ENCODE peak calls at places on chromosome 5, in nine cellular contexts. One of them, this sample, is unnamed.

GRCh38 chr5:132480546-132481242 is 9.9 kb downstream of the IRF1 start:
- DNase-seq in lower leg skin: no peak
- DNase-seq in IMR-90: no peak
- DNase-seq in heart right ventricle: no peak
- DNase-seq in sigmoid colon: peak; percentile 42
- DNase-seq in HL-60: no peak
- DNase-seq in brain microvascular endothelial cell: no peak
- DNase-seq in AG04450: no peak
- DNase-seq in A549: no peak
- DNase-seq in this sample: no peak

GRCh38 chr5:59873113-59873512 is 20.4 kb downstream of the PDE4D start:
- DNase-seq in lower leg skin: no peak
- DNase-seq in IMR-90: peak; percentile 74
- DNase-seq in heart right ventricle: no peak
- DNase-seq in sigmoid colon: no peak
- DNase-seq in HL-60: no peak
- DNase-seq in brain microvascular endothelial cell: peak; percentile 75
- DNase-seq in AG04450: peak; percentile 10
- DNase-seq in A549: peak; percentile 28
- DNase-seq in this sample: peak; percentile 90

GRCh38 chr5:98454407-98454806 is 319.1 kb upstream of the RGMB start:
- DNase-seq in lower leg skin: no peak
- DNase-seq in IMR-90: peak; percentile 55
- DNase-seq in heart right ventricle: no peak
- DNase-seq in sigmoid colon: no peak
- DNase-seq in HL-60: no peak
- DNase-seq in brain microvascular endothelial cell: no peak
- DNase-seq in AG04450: no peak
- DNase-seq in A549: no peak
- DNase-seq in this sample: peak; percentile 67

GRCh38 chr5:45376463-45376862 is 319.7 kb downstream of the HCN1 start:
- DNase-seq in lower leg skin: no peak
- DNase-seq in IMR-90: peak; percentile 36
- DNase-seq in heart right ventricle: no peak
- DNase-seq in sigmoid colon: no peak
- DNase-seq in HL-60: no peak
- DNase-seq in brain microvascular endothelial cell: no peak
- DNase-seq in AG04450: no peak
- DNase-seq in A549: no peak
- DNase-seq in this sample: peak; percentile 43

GRCh38 chr5:152264656-152265055 is 140.4 kb downstream of the NMUR2 start:
- DNase-seq in lower leg skin: no peak
- DNase-seq in IMR-90: no peak
- DNase-seq in heart right ventricle: no peak
- DNase-seq in sigmoid colon: no peak
- DNase-seq in HL-60: no peak
- DNase-seq in brain microvascular endothelial cell: no peak
- DNase-seq in AG04450: no peak
- DNase-seq in A549: no peak
- DNase-seq in this sample: no peak

GRCh38 chr5:32312194-32312681 is 501 bp downstream of the MTMR12 start:
- DNase-seq in lower leg skin: peak; percentile 94
- DNase-seq in IMR-90: peak; percentile 69
- DNase-seq in heart right ventricle: peak; percentile 69
- DNase-seq in sigmoid colon: peak; percentile 93
- DNase-seq in HL-60: peak; percentile 32
- DNase-seq in brain microvascular endothelial cell: peak; percentile 43
- DNase-seq in AG04450: no peak
- DNase-seq in A549: peak; percentile 37
- DNase-seq in this sample: peak; percentile 62

GRCh38 chr5:173873296-173873922 is 14.7 kb upstream of the CPEB4 start:
- DNase-seq in lower leg skin: no peak
- DNase-seq in IMR-90: no peak
- DNase-seq in heart right ventricle: no peak
- DNase-seq in sigmoid colon: no peak
- DNase-seq in HL-60: peak; percentile 67
- DNase-seq in brain microvascular endothelial cell: no peak
- DNase-seq in AG04450: no peak
- DNase-seq in A549: no peak
- DNase-seq in this sample: no peak

GRCh38 chr5:179585903-179586511 is 35.7 kb downstream of the RUFY1 start:
- DNase-seq in lower leg skin: no peak
- DNase-seq in IMR-90: no peak
- DNase-seq in heart right ventricle: no peak
- DNase-seq in sigmoid colon: no peak
- DNase-seq in HL-60: peak; percentile 49
- DNase-seq in brain microvascular endothelial cell: no peak
- DNase-seq in AG04450: no peak
- DNase-seq in A549: no peak
- DNase-seq in this sample: peak; percentile 66

GRCh38 chr5:133977161-133977787 is 8.8 kb upstream of the C5orf15 start:
- DNase-seq in lower leg skin: no peak
- DNase-seq in IMR-90: peak; percentile 39
- DNase-seq in heart right ventricle: no peak
- DNase-seq in sigmoid colon: no peak
- DNase-seq in HL-60: no peak
- DNase-seq in brain microvascular endothelial cell: no peak
- DNase-seq in AG04450: no peak
- DNase-seq in A549: no peak
- DNase-seq in this sample: no peak

DNA sequence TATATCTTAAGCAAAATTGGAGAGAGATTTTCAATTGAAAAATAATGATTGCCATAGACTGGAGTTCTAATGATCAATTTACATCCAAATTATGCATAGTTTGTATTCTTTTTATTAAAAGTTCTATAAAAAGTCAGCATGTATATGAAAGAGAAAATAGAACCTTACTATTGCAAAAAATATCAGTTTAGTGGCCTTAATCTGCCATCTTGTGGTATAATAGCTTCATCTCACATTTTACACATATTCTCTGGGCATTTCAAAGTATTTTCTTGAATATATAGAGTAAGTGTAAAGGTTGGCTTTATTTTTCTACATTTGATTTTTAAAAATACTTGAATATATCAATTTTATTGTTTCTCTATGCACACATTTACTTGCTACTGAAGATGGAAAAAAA is 1858.6 kb upstream of the CDH9 start:
- DNase-seq in lower leg skin: no peak
- DNase-seq in IMR-90: no peak
- DNase-seq in heart right ventricle: no peak
- DNase-seq in sigmoid colon: no peak
- DNase-seq in HL-60: no peak
- DNase-seq in brain microvascular endothelial cell: no peak
- DNase-seq in AG04450: no peak
- DNase-seq in A549: peak; percentile 16
- DNase-seq in this sample: peak; percentile 18
- TF ChIP-seq CTCF in lower leg skin: no peak
- TF ChIP-seq CTCF in IMR-90: no peak
- TF ChIP-seq CTCF in heart right ventricle: no peak
- TF ChIP-seq CTCF in sigmoid colon: no peak
- TF ChIP-seq CTCF in HL-60: no peak
- TF ChIP-seq CTCF in brain microvascular endothelial cell: no peak
- TF ChIP-seq CTCF in AG04450: no peak
- TF ChIP-seq CTCF in A549: peak; percentile 39
- TF ChIP-seq CTCF in this sample: peak; percentile 7

DNA sequence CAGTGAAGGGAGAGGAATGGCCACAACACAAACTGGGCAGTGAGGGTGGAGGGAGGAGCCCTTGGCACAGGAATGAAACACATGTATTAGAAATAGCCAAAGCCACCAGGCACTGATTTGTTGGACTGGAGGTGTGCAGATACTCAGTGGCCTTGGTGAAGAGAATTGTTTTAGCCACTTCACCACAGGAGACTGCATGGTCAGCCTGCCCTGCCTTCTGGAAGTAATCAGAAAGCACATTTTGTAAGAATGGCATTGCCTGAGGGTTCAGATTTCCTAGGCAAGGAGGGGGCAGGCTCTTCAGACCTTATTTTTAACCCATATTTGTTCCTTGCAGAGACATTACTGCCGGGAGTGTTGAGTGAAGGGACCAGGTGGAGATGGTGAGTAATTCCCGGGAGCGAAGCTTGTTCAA is 2.2 kb downstream of the SGCD start:
- DNase-seq in lower leg skin: no peak
- DNase-seq in IMR-90: no peak
- DNase-seq in heart right ventricle: peak; percentile 61
- DNase-seq in sigmoid colon: no peak
- DNase-seq in HL-60: no peak
- DNase-seq in brain microvascular endothelial cell: no peak
- DNase-seq in AG04450: no peak
- DNase-seq in A549: no peak
- DNase-seq in this sample: no peak
- H3K4me3 ChIP-seq in lower leg skin: no peak overlapping the region
- H3K4me3 ChIP-seq in IMR-90: no peak overlapping the region
- H3K4me3 ChIP-seq in heart right ventricle: peak overlapping the region; percentile 45
- H3K4me3 ChIP-seq in sigmoid colon: no peak overlapping the region
- H3K4me3 ChIP-seq in HL-60: no peak overlapping the region
- H3K4me3 ChIP-seq in brain microvascular endothelial cell: no peak overlapping the region
- H3K4me3 ChIP-seq in AG04450: peak overlapping the region; percentile 23
- H3K4me3 ChIP-seq in A549: no peak overlapping the region
- H3K4me3 ChIP-seq in this sample: no peak overlapping the region

GRCh38 chr5:55226027-55226933 is 835 bp downstream of the MCIDAS start:
- DNase-seq in lower leg skin: no peak
- DNase-seq in IMR-90: peak; percentile 16
- DNase-seq in heart right ventricle: no peak
- DNase-seq in sigmoid colon: no peak
- DNase-seq in HL-60: peak; percentile 55
- DNase-seq in brain microvascular endothelial cell: no peak
- DNase-seq in AG04450: no peak
- DNase-seq in A549: peak; percentile 89
- DNase-seq in this sample: no peak

GRCh38 chr5:55225346-55225745 is 1.8 kb downstream of the MCIDAS start:
- DNase-seq in lower leg skin: no peak
- DNase-seq in IMR-90: no peak
- DNase-seq in heart right ventricle: no peak
- DNase-seq in sigmoid colon: no peak
- DNase-seq in HL-60: no peak
- DNase-seq in brain microvascular endothelial cell: no peak
- DNase-seq in AG04450: no peak
- DNase-seq in A549: no peak
- DNase-seq in this sample: no peak

GRCh38 chr5:55227738-55228430 is 769 bp upstream of the MCIDAS start:
- DNase-seq in lower leg skin: no peak
- DNase-seq in IMR-90: no peak
- DNase-seq in heart right ventricle: no peak
- DNase-seq in sigmoid colon: no peak
- DNase-seq in HL-60: no peak
- DNase-seq in brain microvascular endothelial cell: no peak
- DNase-seq in AG04450: no peak
- DNase-seq in A549: no peak
- DNase-seq in this sample: no peak

GRCh38 chr5:55230086-55230629 is 3.0 kb upstream of the MCIDAS start:
- DNase-seq in lower leg skin: no peak
- DNase-seq in IMR-90: no peak
- DNase-seq in heart right ventricle: no peak
- DNase-seq in sigmoid colon: no peak
- DNase-seq in HL-60: no peak
- DNase-seq in brain microvascular endothelial cell: no peak
- DNase-seq in AG04450: no peak
- DNase-seq in A549: no peak
- DNase-seq in this sample: no peak

GRCh38 chr5:55226934-55227737 is at the start of gene MCIDAS:
- DNase-seq in lower leg skin: no peak
- DNase-seq in IMR-90: peak; percentile 6
- DNase-seq in heart right ventricle: no peak
- DNase-seq in sigmoid colon: no peak
- DNase-seq in HL-60: no peak
- DNase-seq in brain microvascular endothelial cell: no peak
- DNase-seq in AG04450: no peak
- DNase-seq in A549: peak; percentile 84
- DNase-seq in this sample: no peak
- TF ChIP-seq CTCF in lower leg skin: no peak
- TF ChIP-seq CTCF in IMR-90: no peak
- TF ChIP-seq CTCF in heart right ventricle: peak; percentile 22
- TF ChIP-seq CTCF in sigmoid colon: no peak
- TF ChIP-seq CTCF in HL-60: no peak
- TF ChIP-seq CTCF in brain microvascular endothelial cell: peak; percentile 18
- TF ChIP-seq CTCF in AG04450: no peak
- TF ChIP-seq CTCF in A549: peak; percentile 44
- TF ChIP-seq CTCF in this sample: no peak

GRCh38 chr5:161548472-161549094 is 2.1 kb upstream of the GABRB2 start:
- DNase-seq in lower leg skin: no peak
- DNase-seq in IMR-90: no peak
- DNase-seq in heart right ventricle: no peak
- DNase-seq in sigmoid colon: no peak
- DNase-seq in HL-60: no peak
- DNase-seq in brain microvascular endothelial cell: no peak
- DNase-seq in AG04450: no peak
- DNase-seq in A549: no peak
- DNase-seq in this sample: no peak

GRCh38 chr5:161547573-161548471 is 1.3 kb upstream of the GABRB2 start:
- DNase-seq in lower leg skin: peak; percentile 81
- DNase-seq in IMR-90: no peak
- DNase-seq in heart right ventricle: no peak
- DNase-seq in sigmoid colon: no peak
- DNase-seq in HL-60: peak; percentile 13
- DNase-seq in brain microvascular endothelial cell: no peak
- DNase-seq in AG04450: no peak
- DNase-seq in A549: peak; percentile 1
- DNase-seq in this sample: no peak

GRCh38 chr5:161544350-161544765 is 2.2 kb downstream of the GABRB2 start:
- DNase-seq in lower leg skin: peak; percentile 82
- DNase-seq in IMR-90: peak; percentile 4
- DNase-seq in heart right ventricle: no peak
- DNase-seq in sigmoid colon: no peak
- DNase-seq in HL-60: peak; percentile 38
- DNase-seq in brain microvascular endothelial cell: peak; percentile 3
- DNase-seq in AG04450: no peak
- DNase-seq in A549: peak; percentile 55
- DNase-seq in this sample: peak; percentile 55

GRCh38 chr5:161546463-161547301 is at the start of gene GABRB2:
- DNase-seq in lower leg skin: peak; percentile 90
- DNase-seq in IMR-90: no peak
- DNase-seq in heart right ventricle: peak; percentile 13
- DNase-seq in sigmoid colon: peak; percentile 69
- DNase-seq in HL-60: peak; percentile 56
- DNase-seq in brain microvascular endothelial cell: no peak
- DNase-seq in AG04450: no peak
- DNase-seq in A549: peak; percentile 25
- DNase-seq in this sample: peak; percentile 21

DNA sequence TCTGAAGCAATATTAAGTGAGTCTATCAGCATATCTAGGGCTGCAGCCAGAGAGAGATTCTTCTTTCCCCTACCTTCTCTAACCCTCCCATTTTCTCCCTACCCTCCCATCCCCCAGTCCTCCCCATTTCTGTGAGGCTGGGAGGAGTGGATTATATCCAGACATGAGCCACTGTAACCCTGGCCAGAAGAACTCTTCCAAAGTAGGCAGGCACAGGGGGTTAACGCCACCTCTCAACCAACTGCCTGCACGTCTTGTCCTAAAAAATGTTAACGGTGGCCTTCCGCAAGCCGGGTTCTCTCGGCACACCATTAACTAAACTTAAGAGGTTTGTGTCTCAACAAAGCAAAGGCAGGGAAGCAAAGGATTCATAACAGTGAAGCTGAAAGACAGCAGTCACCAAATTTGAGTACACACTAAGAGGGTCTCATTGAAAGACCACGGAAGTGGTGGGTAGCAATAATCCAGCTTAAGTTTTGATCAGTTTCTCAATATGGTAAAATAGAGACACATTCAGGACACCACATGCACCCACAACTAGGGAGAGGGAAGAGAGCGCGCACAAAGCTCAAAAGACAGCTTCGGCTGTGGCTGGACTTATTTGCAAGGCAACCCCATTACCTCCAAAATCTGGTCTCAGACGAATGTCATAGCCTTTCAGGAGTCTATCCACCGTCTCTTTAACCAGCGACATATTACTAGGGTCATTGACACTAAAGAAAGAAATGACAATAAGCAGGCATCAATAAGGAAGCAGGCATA is 643 bp downstream of the GABRB2 start:
- DNase-seq in lower leg skin: no peak
- DNase-seq in IMR-90: no peak
- DNase-seq in heart right ventricle: no peak
- DNase-seq in sigmoid colon: no peak
- DNase-seq in HL-60: no peak
- DNase-seq in brain microvascular endothelial cell: no peak
- DNase-seq in AG04450: no peak
- DNase-seq in A549: no peak
- DNase-seq in this sample: no peak
- H3K4me3 ChIP-seq in lower leg skin: no peak overlapping the region
- H3K4me3 ChIP-seq in IMR-90: no peak overlapping the region
- H3K4me3 ChIP-seq in heart right ventricle: peak overlapping the region; percentile 48
- H3K4me3 ChIP-seq in sigmoid colon: no peak overlapping the region
- H3K4me3 ChIP-seq in HL-60: no peak overlapping the region
- H3K4me3 ChIP-seq in brain microvascular endothelial cell: no peak overlapping the region
- H3K4me3 ChIP-seq in AG04450: no peak overlapping the region
- H3K4me3 ChIP-seq in A549: no peak overlapping the region
- H3K4me3 ChIP-seq in this sample: no peak overlapping the region